ENCODE peak calls at places on chromosomes 13 and 19, in six cellular contexts. S is mesothelial cell of epicardium, E is IMR-90, D is hippocampal formation, G is uterus, H is NCI-H1105. W is an unnamed sample.

GRCh38 chr13:102862624-102863210 is 16.9 kb downstream of the ERCC5 start:
- DNase-seq in G (no peak), E (no peak), D (no peak), H (no peak), S (no peak), W (no peak)

GRCh38 chr13:50527612-50528509 is 315.6 kb downstream of the DLEU7 start:
- DNase-seq in S (no peak), D (no peak), G (no peak), H (no peak), E (no peak), W (no peak)

GRCh38 chr13:33945477-33945876 is 127.5 kb downstream of the RFC3 start:
- DNase-seq in S (no peak), E (no peak), H (no peak), G (no peak), D (no peak), W (no peak)

GRCh38 chr13:28494861-28495585 is at the start of gene FLT1:
- DNase-seq in E (peak), H (no peak), S (peak), D (no peak), G (peak), W (peak)

GRCh38 chr13:51207881-51208280 is 14.3 kb upstream of the FAM124A start:
- DNase-seq in H (no peak), G (no peak), D (no peak), E (no peak), S (no peak), W (no peak)

GRCh38 chr13:21014666-21015170 is 46.7 kb downstream of the LATS2 start:
- DNase-seq in E (peak), H (no peak), D (no peak), S (no peak), G (no peak), W (no peak)

GRCh38 chr13:21101865-21102576 is 40.6 kb upstream of the LATS2 start:
- DNase-seq in D (no peak), S (no peak), H (no peak), G (no peak), E (no peak), W (no peak)

GRCh38 chr13:66530158-66530557 is 700.0 kb downstream of the PCDH9 start:
- DNase-seq in G (no peak), D (no peak), S (no peak), H (no peak), E (no peak), W (no peak)

GRCh38 chr19:6970478-6970877 is 50.8 kb downstream of the MBD3L2B start:
- DNase-seq in E (no peak), D (no peak), H (no peak), S (no peak), G (no peak), W (no peak)

GRCh38 chr13:104764600-104764999 is 1698.4 kb upstream of the SLC10A2 start:
- DNase-seq in H (no peak), G (no peak), S (no peak), E (no peak), D (no peak), W (no peak)

GRCh38 chr19:52221831-52222375 is 32.1 kb downstream of the PPP2R1A start:
- DNase-seq in S (no peak), H (no peak), G (no peak), D (no peak), E (peak), W (no peak)

GRCh38 chr19:32339988-32340874 is 5.2 kb upstream of the ZNF507 start:
- DNase-seq in E (peak), S (no peak), D (peak), H (peak), G (peak), W (no peak)

GRCh38 chr13:111630411-111630810 is 310.0 kb downstream of the TEX29 start:
- DNase-seq in D (no peak), E (no peak), H (peak), S (no peak), G (no peak), W (no peak)

GRCh38 chr19:512548-513365 is 5.5 kb downstream of the TPGS1 start:
- DNase-seq in E (no peak), H (no peak), S (no peak), D (no peak), G (no peak), W (no peak)

GRCh38 chr13:48853381-48854102 is 122.2 kb upstream of the FNDC3A start:
- DNase-seq in E (peak), H (no peak), D (no peak), G (no peak), S (no peak), W (no peak)

GRCh38 chr19:7888145-7888825 is at the start of gene LRRC8E:
- DNase-seq in G (no peak), D (no peak), E (peak), S (no peak), H (no peak), W (peak)

GRCh38 chr19:12802267-12803106 is 618 bp downstream of the THSD8 start:
- DNase-seq in H (no peak), G (no peak), E (no peak), S (no peak), D (no peak), W (no peak)

GRCh38 chr13:102097708-102098107 is 304.1 kb downstream of the FGF14 start:
- DNase-seq in H (no peak), D (no peak), S (no peak), G (no peak), E (no peak), W (no peak)

GRCh38 chr19:15913384-15913783 is 15.5 kb upstream of the CYP4F2 start:
- DNase-seq in D (no peak), G (no peak), H (no peak), S (no peak), E (no peak), W (no peak)

GRCh38 chr13:30734434-30734833 is 909 bp upstream of the ALOX5AP start:
- DNase-seq in D (no peak), H (no peak), G (no peak), E (peak), S (no peak), W (no peak)

GRCh38 chr19:48613024-48613851 is 1.6 kb downstream of the FAM83E start:
- DNase-seq in G (no peak), H (no peak), S (no peak), E (no peak), D (no peak), W (no peak)

GRCh38 chr19:1924320-1924961 is 16.5 kb upstream of the CSNK1G2 start:
- DNase-seq in S (no peak), G (no peak), D (no peak), E (no peak), H (no peak), W (no peak)

GRCh38 chr19:5572556-5573286 is 5.0 kb upstream of the TINCR start:
- DNase-seq in H (no peak), D (no peak), S (no peak), E (no peak), G (no peak), W (no peak)

GRCh38 chr19:1646149-1646930 is 6.1 kb downstream of the TCF3 start:
- DNase-seq in S (no peak), G (no peak), E (no peak), H (no peak), D (no peak), W (no peak)